ENCODE peak calls at places on chromosome 3, in four cellular contexts. E, F, Y and P are unnamed samples.

GRCh38 chr3:98650966-98651765 is 57.8 kb upstream of the CPOX start:
- DNase-seq in E (no peak), Y (no peak), F (no peak), P (no peak)

GRCh38 chr3:98893740-98894139 is 7.8 kb downstream of the DCBLD2 start:
- DNase-seq in Y (no peak), F (no peak), E (no peak), P (peak; percentile 29)

GRCh38 chr3:107251819-107252218 is 125.4 kb upstream of the CCDC54 start:
- DNase-seq in F (no peak), Y (peak; percentile 95), E (no peak), P (no peak)

GRCh38 chr3:59245879-59246501 is 196.2 kb upstream of the CFAP20DC start:
- DNase-seq in E (no peak), F (no peak), Y (no peak), P (no peak)

GRCh38 chr3:134797080-134797801 is 2.2 kb downstream of the EPHB1 start:
- DNase-seq in F (peak; percentile 30), Y (no peak), E (no peak), P (peak; percentile 23)

GRCh38 chr3:110928016-110928662 is 143.5 kb upstream of the NECTIN3 start:
- DNase-seq in E (no peak), Y (no peak), F (no peak), P (no peak)

GRCh38 chr3:38454179-38454883 is 641 bp downstream of the ACVR2B start:
- DNase-seq in E (no peak), Y (no peak), F (peak; percentile 31), P (no peak)

GRCh38 chr3:151169262-151169661 is 33.8 kb downstream of the GPR171 start:
- DNase-seq in E (no peak), Y (no peak), F (no peak), P (no peak)

GRCh38 chr3:184880616-184881015 is 68.7 kb downstream of the VPS8 start:
- DNase-seq in E (no peak), Y (no peak), F (no peak), P (no peak)

GRCh38 chr3:10744098-10744465 is 71.9 kb upstream of the SLC6A11 start:
- DNase-seq in E (no peak), F (peak; percentile 49), Y (no peak), P (peak; percentile 31)

GRCh38 chr3:65305836-65306235 is 618.0 kb upstream of the ADAMTS9 start:
- DNase-seq in Y (no peak), E (no peak), F (no peak), P (no peak)

GRCh38 chr3:69255928-69256327 is 130.0 kb downstream of the FRMD4B start:
- DNase-seq in E (no peak), Y (no peak), F (no peak), P (no peak)

GRCh38 chr3:61354604-61355003 is 103.4 kb upstream of the FHIT start:
- DNase-seq in F (no peak), E (peak; percentile 24), Y (no peak), P (no peak)

GRCh38 chr3:47612178-47612577 is 33.5 kb upstream of the CSPG5 start:
- DNase-seq in F (no peak), E (no peak), Y (no peak), P (no peak)

GRCh38 chr3:177598110-177598833 is 401.0 kb upstream of the TBL1XR1 start:
- DNase-seq in F (no peak), E (peak; percentile 11), Y (no peak), P (no peak)

GRCh38 chr3:38583688-38584087 is 65.8 kb downstream of the SCN5A start:
- DNase-seq in F (no peak), Y (no peak), E (no peak), P (no peak)

GRCh38 chr3:167350245-167350862 is 29.7 kb downstream of the ZBBX start:
- DNase-seq in E (peak; percentile 56), F (no peak), Y (no peak), P (no peak)

GRCh38 chr3:188656196-188656982 is 502.4 kb downstream of the LPP start:
- DNase-seq in F (no peak), E (no peak), Y (no peak), P (no peak)

GRCh38 chr3:110062711-110063110 is 725.4 kb upstream of the DPPA4 start:
- DNase-seq in F (no peak), E (no peak), Y (no peak), P (no peak)

GRCh38 chr3:172678068-172678467 is 32.8 kb downstream of the NCEH1 start:
- DNase-seq in F (no peak), E (no peak), Y (no peak), P (peak; percentile 64)

GRCh38 chr3:46208167-46208704 is at the start of gene CCR1:
- DNase-seq in E (peak; percentile 9), F (peak; percentile 50), Y (no peak), P (peak; percentile 63)

GRCh38 chr3:158830391-158830790 is 28.5 kb downstream of the MFSD1 start:
- DNase-seq in E (no peak), F (no peak), Y (no peak), P (no peak)

GRCh38 chr3:22922317-22922716 is 280.8 kb upstream of the UBE2E2 start:
- DNase-seq in E (peak; percentile 61), F (no peak), Y (no peak), P (no peak)

GRCh38 chr3:27319847-27320526 is 49.2 kb downstream of the NEK10 start:
- DNase-seq in Y (no peak), F (no peak), E (no peak), P (no peak)

GRCh38 chr3:124582621-124583437 is 147.4 kb upstream of the UMPS start:
- DNase-seq in E (no peak), Y (no peak), F (no peak), P (no peak)

GRCh38 chr3:190780524-190780923 is 82.0 kb downstream of the GMNC start:
- DNase-seq in Y (no peak), F (no peak), E (no peak), P (no peak)

GRCh38 chr3:51975857-51976549 is 1.1 kb downstream of the ABHD14A start:
- DNase-seq in E (no peak), Y (no peak), F (peak; percentile 75), P (peak; percentile 54)

GRCh38 chr3:124783696-124784095 is 53.4 kb downstream of the UMPS start:
- DNase-seq in E (no peak), F (no peak), Y (no peak), P (no peak)

GRCh38 chr3:55189359-55189801 is 261.5 kb upstream of the LRTM1 start:
- DNase-seq in E (no peak), Y (no peak), F (no peak), P (peak; percentile 91)

GRCh38 chr3:13655074-13655913 is 106.4 kb downstream of the FBLN2 start:
- DNase-seq in E (no peak), F (peak; percentile 78), Y (no peak), P (peak; percentile 80)